ENCODE peak calls at places on chromosomes 11 and 22, in six cellular contexts. F is GM04504, J is stromal cell of bone marrow, Q is DMS153, W is HS-5, H is retina. T is an unnamed sample.
A peak's percentile ranks its signal among the peaks of the same experiment; 100 is the strongest.

GRCh38 chr22:42343136-42343484 is 72.7 kb upstream of the TCF20 start:
- DNase-seq in F (no peak), J (no peak), Q (no peak), W (no peak), H (peak; percentile 50), T (no peak)

GRCh38 chr22:20039683-20040325 is 18.9 kb downstream of the TANGO2 start:
- DNase-seq in F (no peak), J (no peak), Q (no peak), W (no peak), H (no peak), T (no peak)

GRCh38 chr11:61577383-61578118 is 3.3 kb downstream of the SYT7 start:
- DNase-seq in F (no peak), J (no peak), Q (no peak), W (no peak), H (peak; percentile 70), T (no peak)

GRCh38 chr11:22536036-22536435 is 89.6 kb downstream of the FANCF start:
- DNase-seq in F (no peak), J (no peak), Q (no peak), W (no peak), H (no peak), T (no peak)

GRCh38 chr11:118438314-118438931 is 2.1 kb downstream of the KMT2A start:
- DNase-seq in F (peak; percentile 50), J (peak; percentile 86), Q (peak; percentile 13), W (no peak), H (peak; percentile 52), T (peak; percentile 37)

GRCh38 chr22:30615543-30615954 is 8.6 kb downstream of the TCN2 start:
- DNase-seq in F (no peak), J (no peak), Q (no peak), W (no peak), H (no peak), T (no peak)

GRCh38 chr22:29112102-29112501 is 39.3 kb downstream of the KREMEN1 start:
- DNase-seq in F (no peak), J (no peak), Q (no peak), W (no peak), H (no peak), T (no peak)

GRCh38 chr11:35357893-35358292 is 61.5 kb downstream of the SLC1A2 start:
- DNase-seq in F (no peak), J (peak; percentile 49), Q (no peak), W (peak; percentile 71), H (no peak), T (no peak)

GRCh38 chr22:47169801-47170140 is 407.3 kb downstream of the TBC1D22A start:
- DNase-seq in F (no peak), J (no peak), Q (no peak), W (no peak), H (no peak), T (no peak)

GRCh38 chr22:36104435-36104834 is 56.1 kb downstream of the APOL3 start:
- DNase-seq in F (no peak), J (no peak), Q (no peak), W (no peak), H (no peak), T (no peak)

GRCh38 chr22:30211124-30211820 is 35.3 kb downstream of the LIF start:
- DNase-seq in F (no peak), J (no peak), Q (no peak), W (no peak), H (no peak), T (no peak)

T was measured in lung.